ENCODE peak calls at places on chromosomes 1 and 21, in five cellular contexts. One of them, this sample, is unnamed.

GRCh38 chr1:188706742-188707141 is 1770.9 kb downstream of the BRINP3 start:
- DNase-seq in RPMI7951: peak; percentile 64
- DNase-seq in right lobe of liver: no peak
- DNase-seq in erythroblast: no peak
- DNase-seq in effector memory CD8-positive, alpha-beta T cell: no peak
- DNase-seq in this sample: no peak

GRCh38 chr21:36479415-36480402 is at the start of gene CLDN14:
- DNase-seq in RPMI7951: no peak
- DNase-seq in right lobe of liver: peak; percentile 89
- DNase-seq in erythroblast: no peak
- DNase-seq in effector memory CD8-positive, alpha-beta T cell: no peak
- DNase-seq in this sample: no peak

GRCh38 chr1:115781343-115781742 is 12.8 kb upstream of the CASQ2 start:
- DNase-seq in RPMI7951: peak; percentile 68
- DNase-seq in right lobe of liver: no peak
- DNase-seq in erythroblast: no peak
- DNase-seq in effector memory CD8-positive, alpha-beta T cell: no peak
- DNase-seq in this sample: no peak

GRCh38 chr1:186806477-186806876 is 22.3 kb upstream of the PLA2G4A start:
- DNase-seq in RPMI7951: peak; percentile 23
- DNase-seq in right lobe of liver: no peak
- DNase-seq in erythroblast: peak; percentile 17
- DNase-seq in effector memory CD8-positive, alpha-beta T cell: no peak
- DNase-seq in this sample: no peak

GRCh38 chr1:242827538-242827937 is 303.0 kb upstream of the PLD5 start:
- DNase-seq in RPMI7951: peak; percentile 25
- DNase-seq in right lobe of liver: no peak
- DNase-seq in erythroblast: peak; percentile 47
- DNase-seq in effector memory CD8-positive, alpha-beta T cell: no peak
- DNase-seq in this sample: no peak

GRCh38 chr1:150708595-150708994 is 11.6 kb upstream of the GOLPH3L start:
- DNase-seq in RPMI7951: no peak
- DNase-seq in right lobe of liver: no peak
- DNase-seq in erythroblast: no peak
- DNase-seq in effector memory CD8-positive, alpha-beta T cell: no peak
- DNase-seq in this sample: no peak

GRCh38 chr1:84583648-84584047 is 9.4 kb upstream of the CTBS start:
- DNase-seq in RPMI7951: peak; percentile 72
- DNase-seq in right lobe of liver: no peak
- DNase-seq in erythroblast: no peak
- DNase-seq in effector memory CD8-positive, alpha-beta T cell: no peak
- DNase-seq in this sample: no peak

GRCh38 chr21:45611296-45611695 is 32.2 kb upstream of the PCBP3 start:
- DNase-seq in RPMI7951: no peak
- DNase-seq in right lobe of liver: peak; percentile 7
- DNase-seq in erythroblast: no peak
- DNase-seq in effector memory CD8-positive, alpha-beta T cell: no peak
- DNase-seq in this sample: no peak

GRCh38 chr1:224430511-224431113 is 4.0 kb downstream of the WDR26 start:
- DNase-seq in RPMI7951: peak; percentile 62
- DNase-seq in right lobe of liver: no peak
- DNase-seq in erythroblast: peak; percentile 69
- DNase-seq in effector memory CD8-positive, alpha-beta T cell: peak; percentile 36
- DNase-seq in this sample: no peak

GRCh38 chr1:1348420-1349255 is 580 bp downstream of the DVL1 start:
- DNase-seq in RPMI7951: peak; percentile 33
- DNase-seq in right lobe of liver: no peak
- DNase-seq in erythroblast: peak; percentile 83
- DNase-seq in effector memory CD8-positive, alpha-beta T cell: no peak
- DNase-seq in this sample: peak; percentile 75

GRCh38 chr1:228794173-228794572 is 58.9 kb downstream of the RHOU start:
- DNase-seq in RPMI7951: no peak
- DNase-seq in right lobe of liver: no peak
- DNase-seq in erythroblast: no peak
- DNase-seq in effector memory CD8-positive, alpha-beta T cell: no peak
- DNase-seq in this sample: no peak

GRCh38 chr1:161200992-161201827 is 957 bp upstream of the NDUFS2 start:
- DNase-seq in RPMI7951: peak; percentile 62
- DNase-seq in right lobe of liver: no peak
- DNase-seq in erythroblast: no peak
- DNase-seq in effector memory CD8-positive, alpha-beta T cell: no peak
- DNase-seq in this sample: no peak

GRCh38 chr1:54016343-54017282 is 1.4 kb downstream of the LDLRAD1 start:
- DNase-seq in RPMI7951: peak; percentile 26
- DNase-seq in right lobe of liver: peak; percentile 64
- DNase-seq in erythroblast: no peak
- DNase-seq in effector memory CD8-positive, alpha-beta T cell: no peak
- DNase-seq in this sample: peak; percentile 59

GRCh38 chr1:3015744-3016143 is 5.5 kb upstream of the ACTRT2 start:
- DNase-seq in RPMI7951: no peak
- DNase-seq in right lobe of liver: no peak
- DNase-seq in erythroblast: no peak
- DNase-seq in effector memory CD8-positive, alpha-beta T cell: no peak
- DNase-seq in this sample: no peak

GRCh38 chr1:24438423-24438901 is 22.9 kb downstream of the NIPAL3 start:
- DNase-seq in RPMI7951: peak; percentile 23
- DNase-seq in right lobe of liver: no peak
- DNase-seq in erythroblast: no peak
- DNase-seq in effector memory CD8-positive, alpha-beta T cell: no peak
- DNase-seq in this sample: no peak

GRCh38 chr1:29281531-29281930 is 45.2 kb downstream of the PTPRU start:
- DNase-seq in RPMI7951: peak; percentile 54
- DNase-seq in right lobe of liver: no peak
- DNase-seq in erythroblast: no peak
- DNase-seq in effector memory CD8-positive, alpha-beta T cell: no peak
- DNase-seq in this sample: no peak

GRCh38 chr1:214404154-214404553 is 123.2 kb downstream of the SMYD2 start:
- DNase-seq in RPMI7951: peak; percentile 90
- DNase-seq in right lobe of liver: no peak
- DNase-seq in erythroblast: no peak
- DNase-seq in effector memory CD8-positive, alpha-beta T cell: no peak
- DNase-seq in this sample: no peak

GRCh38 chr1:113930499-113931161 is 1.5 kb downstream of the HIPK1 start:
- DNase-seq in RPMI7951: peak; percentile 65
- DNase-seq in right lobe of liver: no peak
- DNase-seq in erythroblast: peak; percentile 84
- DNase-seq in effector memory CD8-positive, alpha-beta T cell: peak; percentile 79
- DNase-seq in this sample: no peak

GRCh38 chr21:17775431-17776126 is 43.6 kb downstream of the C21orf91 start:
- DNase-seq in RPMI7951: no peak
- DNase-seq in right lobe of liver: no peak
- DNase-seq in erythroblast: no peak
- DNase-seq in effector memory CD8-positive, alpha-beta T cell: peak; percentile 68
- DNase-seq in this sample: peak; percentile 48

GRCh38 chr1:50742523-50742922 is 217.5 kb downstream of the FAF1 start:
- DNase-seq in RPMI7951: no peak
- DNase-seq in right lobe of liver: no peak
- DNase-seq in erythroblast: no peak
- DNase-seq in effector memory CD8-positive, alpha-beta T cell: no peak
- DNase-seq in this sample: no peak

GRCh38 chr1:226704169-226704921 is 34.7 kb downstream of the ITPKB start:
- DNase-seq in RPMI7951: no peak
- DNase-seq in right lobe of liver: no peak
- DNase-seq in erythroblast: no peak
- DNase-seq in effector memory CD8-positive, alpha-beta T cell: no peak
- DNase-seq in this sample: no peak

GRCh38 chr1:164272156-164272555 is 286.8 kb upstream of the PBX1 start:
- DNase-seq in RPMI7951: no peak
- DNase-seq in right lobe of liver: no peak
- DNase-seq in erythroblast: no peak
- DNase-seq in effector memory CD8-positive, alpha-beta T cell: no peak
- DNase-seq in this sample: no peak

GRCh38 chr1:70290248-70290647 is 64.3 kb downstream of the ANKRD13C start:
- DNase-seq in RPMI7951: no peak
- DNase-seq in right lobe of liver: no peak
- DNase-seq in erythroblast: no peak
- DNase-seq in effector memory CD8-positive, alpha-beta T cell: no peak
- DNase-seq in this sample: no peak

GRCh38 chr1:208709981-208710380 is 465.8 kb upstream of the PLXNA2 start:
- DNase-seq in RPMI7951: no peak
- DNase-seq in right lobe of liver: no peak
- DNase-seq in erythroblast: no peak
- DNase-seq in effector memory CD8-positive, alpha-beta T cell: no peak
- DNase-seq in this sample: no peak

GRCh38 chr1:118339431-118340146 is 154.6 kb upstream of the SPAG17 start:
- DNase-seq in RPMI7951: no peak
- DNase-seq in right lobe of liver: no peak
- DNase-seq in erythroblast: no peak
- DNase-seq in effector memory CD8-positive, alpha-beta T cell: no peak
- DNase-seq in this sample: no peak

GRCh38 chr1:113809651-113810602 is 2.3 kb downstream of the RSBN1 start:
- DNase-seq in RPMI7951: no peak
- DNase-seq in right lobe of liver: no peak
- DNase-seq in erythroblast: peak; percentile 24
- DNase-seq in effector memory CD8-positive, alpha-beta T cell: no peak
- DNase-seq in this sample: no peak

GRCh38 chr1:92953491-92953890 is 7.8 kb downstream of the DIPK1A start:
- DNase-seq in RPMI7951: peak; percentile 56
- DNase-seq in right lobe of liver: no peak
- DNase-seq in erythroblast: no peak
- DNase-seq in effector memory CD8-positive, alpha-beta T cell: no peak
- DNase-seq in this sample: no peak

GRCh38 chr1:98051065-98051675 is 130.3 kb upstream of the DPYD start:
- DNase-seq in RPMI7951: peak; percentile 74
- DNase-seq in right lobe of liver: peak; percentile 74
- DNase-seq in erythroblast: peak; percentile 71
- DNase-seq in effector memory CD8-positive, alpha-beta T cell: peak; percentile 64
- DNase-seq in this sample: peak; percentile 51

GRCh38 chr1:12031039-12031980 is 12.0 kb downstream of the MIIP start:
- DNase-seq in RPMI7951: no peak
- DNase-seq in right lobe of liver: no peak
- DNase-seq in erythroblast: peak; percentile 80
- DNase-seq in effector memory CD8-positive, alpha-beta T cell: no peak
- DNase-seq in this sample: peak; percentile 60